ENCODE peak calls at places on chromosome 3, in six cellular contexts. One of them, this sample, is unnamed.

GRCh38 chr3:109806929-109807328 is 469.6 kb upstream of the DPPA4 start:
- DNase-seq in BJ: no peak
- DNase-seq in A549: no peak
- DNase-seq in RWPE2: no peak
- DNase-seq in Peyer's patch: peak
- DNase-seq in fibroblast of the aortic adventitia: peak
- DNase-seq in this sample: no peak

GRCh38 chr3:175957427-175957826 is 1098.3 kb downstream of the NAALADL2 start:
- DNase-seq in BJ: no peak
- DNase-seq in A549: no peak
- DNase-seq in RWPE2: no peak
- DNase-seq in Peyer's patch: no peak
- DNase-seq in fibroblast of the aortic adventitia: no peak
- DNase-seq in this sample: no peak

GRCh38 chr3:188978772-188979171 is 193.0 kb upstream of the TPRG1 start:
- DNase-seq in BJ: no peak
- DNase-seq in A549: peak
- DNase-seq in RWPE2: no peak
- DNase-seq in Peyer's patch: no peak
- DNase-seq in fibroblast of the aortic adventitia: peak
- DNase-seq in this sample: no peak

GRCh38 chr3:193962986-193963683 is 172.8 kb upstream of the HES1 start:
- DNase-seq in BJ: no peak
- DNase-seq in A549: no peak
- DNase-seq in RWPE2: no peak
- DNase-seq in Peyer's patch: no peak
- DNase-seq in fibroblast of the aortic adventitia: no peak
- DNase-seq in this sample: no peak

GRCh38 chr3:79253704-79254103 is 514.1 kb downstream of the ROBO1 start:
- DNase-seq in BJ: no peak
- DNase-seq in A549: no peak
- DNase-seq in RWPE2: no peak
- DNase-seq in Peyer's patch: no peak
- DNase-seq in fibroblast of the aortic adventitia: no peak
- DNase-seq in this sample: no peak

GRCh38 chr3:4231041-4231440 is 72.1 kb upstream of the SETMAR start:
- DNase-seq in BJ: no peak
- DNase-seq in A549: no peak
- DNase-seq in RWPE2: no peak
- DNase-seq in Peyer's patch: no peak
- DNase-seq in fibroblast of the aortic adventitia: no peak
- DNase-seq in this sample: no peak

GRCh38 chr3:172189987-172190603 is 150.7 kb downstream of the FNDC3B start:
- DNase-seq in BJ: no peak
- DNase-seq in A549: no peak
- DNase-seq in RWPE2: no peak
- DNase-seq in Peyer's patch: no peak
- DNase-seq in fibroblast of the aortic adventitia: peak
- DNase-seq in this sample: no peak

GRCh38 chr3:190225186-190225692 is 97.0 kb downstream of the CLDN1 start:
- DNase-seq in BJ: peak
- DNase-seq in A549: no peak
- DNase-seq in RWPE2: no peak
- DNase-seq in Peyer's patch: no peak
- DNase-seq in fibroblast of the aortic adventitia: peak
- DNase-seq in this sample: no peak

GRCh38 chr3:62007036-62007435 is 366.3 kb downstream of the FEZF2 start:
- DNase-seq in BJ: peak
- DNase-seq in A549: no peak
- DNase-seq in RWPE2: no peak
- DNase-seq in Peyer's patch: no peak
- DNase-seq in fibroblast of the aortic adventitia: peak
- DNase-seq in this sample: no peak

GRCh38 chr3:157030712-157031111 is 129.2 kb downstream of the CCNL1 start:
- DNase-seq in BJ: no peak
- DNase-seq in A549: no peak
- DNase-seq in RWPE2: no peak
- DNase-seq in Peyer's patch: no peak
- DNase-seq in fibroblast of the aortic adventitia: peak
- DNase-seq in this sample: no peak

GRCh38 chr3:172156309-172156998 is 117.1 kb downstream of the FNDC3B start:
- DNase-seq in BJ: no peak
- DNase-seq in A549: no peak
- DNase-seq in RWPE2: peak
- DNase-seq in Peyer's patch: no peak
- DNase-seq in fibroblast of the aortic adventitia: no peak
- DNase-seq in this sample: no peak

GRCh38 chr3:182357928-182358327 is 435.4 kb upstream of the ATP11B start:
- DNase-seq in BJ: no peak
- DNase-seq in A549: no peak
- DNase-seq in RWPE2: no peak
- DNase-seq in Peyer's patch: no peak
- DNase-seq in fibroblast of the aortic adventitia: no peak
- DNase-seq in this sample: no peak

GRCh38 chr3:192887701-192888100 is 30.0 kb downstream of the MB21D2 start:
- DNase-seq in BJ: no peak
- DNase-seq in A549: no peak
- DNase-seq in RWPE2: no peak
- DNase-seq in Peyer's patch: no peak
- DNase-seq in fibroblast of the aortic adventitia: no peak
- DNase-seq in this sample: no peak

GRCh38 chr3:23633261-23633960 is 172.3 kb upstream of the UBE2E1 start:
- DNase-seq in BJ: no peak
- DNase-seq in A549: no peak
- DNase-seq in RWPE2: no peak
- DNase-seq in Peyer's patch: no peak
- DNase-seq in fibroblast of the aortic adventitia: no peak
- DNase-seq in this sample: no peak

GRCh38 chr3:54188176-54188791 is 65.9 kb downstream of the CACNA2D3 start:
- DNase-seq in BJ: no peak
- DNase-seq in A549: peak
- DNase-seq in RWPE2: no peak
- DNase-seq in Peyer's patch: peak
- DNase-seq in fibroblast of the aortic adventitia: peak
- DNase-seq in this sample: peak

GRCh38 chr3:11803977-11804903 is 42.4 kb downstream of the TAMM41 start:
- DNase-seq in BJ: no peak
- DNase-seq in A549: peak
- DNase-seq in RWPE2: no peak
- DNase-seq in Peyer's patch: peak
- DNase-seq in fibroblast of the aortic adventitia: peak
- DNase-seq in this sample: peak

GRCh38 chr3:193831495-193832455 is 238.8 kb downstream of the OPA1 start:
- DNase-seq in BJ: no peak
- DNase-seq in A549: no peak
- DNase-seq in RWPE2: peak
- DNase-seq in Peyer's patch: no peak
- DNase-seq in fibroblast of the aortic adventitia: no peak
- DNase-seq in this sample: no peak

GRCh38 chr3:10933470-10933957 is 59.0 kb upstream of the SLC6A1 start:
- DNase-seq in BJ: no peak
- DNase-seq in A549: no peak
- DNase-seq in RWPE2: peak
- DNase-seq in Peyer's patch: no peak
- DNase-seq in fibroblast of the aortic adventitia: peak
- DNase-seq in this sample: no peak

GRCh38 chr3:119660474-119661150 is at the start of gene POPDC2:
- DNase-seq in BJ: no peak
- DNase-seq in A549: no peak
- DNase-seq in RWPE2: no peak
- DNase-seq in Peyer's patch: no peak
- DNase-seq in fibroblast of the aortic adventitia: peak
- DNase-seq in this sample: no peak

GRCh38 chr3:15591928-15592327 is 9.4 kb downstream of the HACL1 start:
- DNase-seq in BJ: no peak
- DNase-seq in A549: no peak
- DNase-seq in RWPE2: no peak
- DNase-seq in Peyer's patch: no peak
- DNase-seq in fibroblast of the aortic adventitia: no peak
- DNase-seq in this sample: no peak

GRCh38 chr3:84547207-84547606 is 411.6 kb upstream of the CADM2 start:
- DNase-seq in BJ: no peak
- DNase-seq in A549: no peak
- DNase-seq in RWPE2: no peak
- DNase-seq in Peyer's patch: no peak
- DNase-seq in fibroblast of the aortic adventitia: no peak
- DNase-seq in this sample: no peak

GRCh38 chr3:194532591-194532990 is 45.8 kb upstream of the ATP13A3 start:
- DNase-seq in BJ: peak
- DNase-seq in A549: no peak
- DNase-seq in RWPE2: no peak
- DNase-seq in Peyer's patch: no peak
- DNase-seq in fibroblast of the aortic adventitia: no peak
- DNase-seq in this sample: no peak

GRCh38 chr3:5344707-5345106 is 157.2 kb downstream of the EDEM1 start:
- DNase-seq in BJ: no peak
- DNase-seq in A549: no peak
- DNase-seq in RWPE2: no peak
- DNase-seq in Peyer's patch: no peak
- DNase-seq in fibroblast of the aortic adventitia: no peak
- DNase-seq in this sample: no peak

GRCh38 chr3:183515968-183516851 is 39.3 kb downstream of the KLHL6 start:
- DNase-seq in BJ: no peak
- DNase-seq in A549: no peak
- DNase-seq in RWPE2: no peak
- DNase-seq in Peyer's patch: peak
- DNase-seq in fibroblast of the aortic adventitia: no peak
- DNase-seq in this sample: no peak

GRCh38 chr3:22731901-22732300 is 471.2 kb upstream of the UBE2E2 start:
- DNase-seq in BJ: no peak
- DNase-seq in A549: no peak
- DNase-seq in RWPE2: no peak
- DNase-seq in Peyer's patch: no peak
- DNase-seq in fibroblast of the aortic adventitia: no peak
- DNase-seq in this sample: no peak

GRCh38 chr3:54856271-54856670 is 71.6 kb downstream of the LRTM1 start:
- DNase-seq in BJ: no peak
- DNase-seq in A549: no peak
- DNase-seq in RWPE2: no peak
- DNase-seq in Peyer's patch: no peak
- DNase-seq in fibroblast of the aortic adventitia: no peak
- DNase-seq in this sample: no peak

GRCh38 chr3:145776782-145777408 is 384.1 kb downstream of the PLOD2 start:
- DNase-seq in BJ: peak
- DNase-seq in A549: peak
- DNase-seq in RWPE2: no peak
- DNase-seq in Peyer's patch: peak
- DNase-seq in fibroblast of the aortic adventitia: peak
- DNase-seq in this sample: peak

DNA sequence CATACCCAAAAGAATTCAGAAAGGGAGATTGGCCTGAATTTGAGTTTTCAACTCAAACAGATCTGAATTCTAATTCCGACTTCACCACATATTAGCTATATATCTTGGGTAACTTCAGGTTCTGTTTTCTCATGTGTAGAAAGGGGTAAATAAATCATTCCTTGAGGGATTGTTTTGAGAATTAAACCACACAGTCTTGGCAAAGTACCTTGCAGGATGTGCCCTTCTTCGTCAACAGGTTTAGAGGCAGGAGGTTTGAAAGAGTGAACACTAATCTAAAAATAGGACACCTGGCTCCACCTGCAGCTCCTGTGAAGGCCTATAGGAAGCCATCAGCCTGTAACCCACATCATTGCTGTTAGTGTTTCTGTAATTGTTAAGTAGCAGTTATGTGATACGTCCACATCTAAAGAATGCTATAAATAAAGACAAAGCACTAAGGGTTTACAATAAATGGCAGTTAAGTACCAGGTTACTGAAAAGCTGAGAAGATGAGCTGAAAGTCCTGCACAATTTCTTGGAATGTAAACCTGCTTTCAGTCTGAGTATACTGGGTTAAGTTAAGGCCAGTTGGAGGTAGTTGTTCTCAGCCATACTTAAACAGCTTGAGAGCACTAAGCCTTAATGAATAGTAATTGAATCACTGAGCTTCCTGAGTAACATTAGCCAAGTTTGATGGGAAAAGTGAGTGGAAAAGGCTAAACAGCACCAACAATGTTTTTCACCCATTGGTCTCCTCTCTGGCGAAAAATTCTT is 6.0 kb downstream of the CCDC80 start:
- DNase-seq in BJ: no peak
- DNase-seq in A549: no peak
- DNase-seq in RWPE2: no peak
- DNase-seq in Peyer's patch: no peak
- DNase-seq in fibroblast of the aortic adventitia: peak
- DNase-seq in this sample: no peak
- H3K4me3 ChIP-seq in BJ: peak
- H3K4me3 ChIP-seq in A549: no peak
- H3K4me3 ChIP-seq in RWPE2: no peak
- H3K4me3 ChIP-seq in Peyer's patch: no peak
- H3K4me3 ChIP-seq in fibroblast of the aortic adventitia: peak
- H3K4me3 ChIP-seq in this sample: no peak

GRCh38 chr3:33299395-33300081 is 22.3 kb downstream of the FBXL2 start:
- DNase-seq in BJ: peak
- DNase-seq in A549: peak
- DNase-seq in RWPE2: no peak
- DNase-seq in Peyer's patch: no peak
- DNase-seq in fibroblast of the aortic adventitia: peak
- DNase-seq in this sample: no peak
- H3K4me3 ChIP-seq in BJ: no peak
- H3K4me3 ChIP-seq in A549: no peak
- H3K4me3 ChIP-seq in RWPE2: no peak
- H3K4me3 ChIP-seq in Peyer's patch: no peak
- H3K4me3 ChIP-seq in fibroblast of the aortic adventitia: no peak
- H3K4me3 ChIP-seq in this sample: no peak

GRCh38 chr3:187042874-187043458 is 96.3 kb downstream of the RPL39L start:
- DNase-seq in BJ: no peak
- DNase-seq in A549: no peak
- DNase-seq in RWPE2: no peak
- DNase-seq in Peyer's patch: no peak
- DNase-seq in fibroblast of the aortic adventitia: no peak
- DNase-seq in this sample: no peak
- H3K4me3 ChIP-seq in BJ: no peak
- H3K4me3 ChIP-seq in A549: no peak
- H3K4me3 ChIP-seq in RWPE2: no peak
- H3K4me3 ChIP-seq in Peyer's patch: no peak
- H3K4me3 ChIP-seq in fibroblast of the aortic adventitia: no peak
- H3K4me3 ChIP-seq in this sample: no peak

DNA sequence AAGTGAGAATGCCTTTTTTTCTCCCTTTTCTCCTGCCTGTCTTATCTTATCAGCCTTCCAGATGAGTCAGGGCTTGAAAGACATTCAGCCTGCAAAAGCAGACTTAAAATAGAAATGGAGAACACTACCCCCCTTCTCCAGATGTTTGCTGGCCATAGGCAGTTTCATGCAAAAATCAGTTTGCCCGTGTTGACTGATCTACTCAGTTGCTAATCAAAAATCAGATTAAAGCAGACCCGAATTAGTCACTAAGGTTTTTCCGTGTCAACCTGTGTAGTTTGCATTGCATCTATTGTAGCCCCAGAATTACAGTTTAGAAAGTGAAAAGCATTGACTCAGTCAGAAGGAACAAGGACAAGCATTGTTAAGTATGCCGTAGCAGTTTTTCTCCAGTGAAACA is 56.2 kb downstream of the IL5RA start:
- DNase-seq in BJ: no peak
- DNase-seq in A549: no peak
- DNase-seq in RWPE2: no peak
- DNase-seq in Peyer's patch: no peak
- DNase-seq in fibroblast of the aortic adventitia: peak
- DNase-seq in this sample: no peak
- H3K4me3 ChIP-seq in BJ: no peak
- H3K4me3 ChIP-seq in A549: no peak
- H3K4me3 ChIP-seq in RWPE2: no peak
- H3K4me3 ChIP-seq in Peyer's patch: no peak
- H3K4me3 ChIP-seq in fibroblast of the aortic adventitia: peak
- H3K4me3 ChIP-seq in this sample: no peak

This sample was measured in HAP-1.